ENCODE peak calls at places on chromosomes 11 and 22, in four cellular contexts. U is adrenal gland, K is stomach, N is right lobe of liver. O is an unnamed sample.

GRCh38 chr11:26963764-26964163 is 30.1 kb upstream of the FIBIN start:
- DNase-seq in K (no peak), U (no peak), N (no peak), O (no peak)

GRCh38 chr11:32888805-32889204 is 3.8 kb upstream of the QSER1 start:
- DNase-seq in U (no peak), K (no peak), N (no peak), O (no peak)

GRCh38 chr22:38964989-38965388 is 7.6 kb downstream of the APOBEC3A start:
- DNase-seq in N (no peak), U (no peak), K (no peak), O (no peak)

GRCh38 chr11:66625041-66625751 is 8.8 kb downstream of the RBM14 start:
- DNase-seq in U (no peak), N (no peak), K (no peak), O (no peak)

GRCh38 chr22:28791841-28792490 is 8.4 kb downstream of the XBP1 start:
- DNase-seq in K (no peak), N (no peak), U (no peak), O (no peak)

GRCh38 chr11:17921620-17922473 is 91.0 kb downstream of the SERGEF start:
- DNase-seq in U (peak; percentile 43), K (no peak), N (no peak), O (peak; percentile 72)

GRCh38 chr11:8533332-8533731 is 60.7 kb downstream of the STK33 start:
- DNase-seq in U (no peak), K (no peak), N (no peak), O (no peak)

GRCh38 chr22:27331526-27332281 is 469.9 kb downstream of the MN1 start:
- DNase-seq in K (peak; percentile 34), U (peak; percentile 51), N (peak; percentile 48), O (no peak)

GRCh38 chr11:118002010-118002540 is 15.9 kb downstream of the IL10RA start:
- DNase-seq in N (peak; percentile 39), K (no peak), U (no peak), O (no peak)

GRCh38 chr11:96393753-96394348 is 4.0 kb downstream of the JRKL start:
- DNase-seq in N (no peak), K (no peak), U (no peak), O (no peak)

GRCh38 chr11:45336136-45336535 is 50.0 kb upstream of the SYT13 start:
- DNase-seq in U (no peak), K (no peak), N (no peak), O (no peak)

GRCh38 chr22:29306830-29307657 is 594 bp downstream of the GAS2L1 start:
- DNase-seq in N (peak; percentile 87), K (peak; percentile 83), U (peak; percentile 87), O (peak; percentile 70)

GRCh38 chr11:111720801-111721494 is 45.2 kb downstream of the PPP2R1B start:
- DNase-seq in N (peak; percentile 86), U (no peak), K (no peak), O (no peak)

GRCh38 chr11:80822248-80822647 is 1381.4 kb upstream of the TENM4 start:
- DNase-seq in K (no peak), N (no peak), U (no peak), O (no peak)

GRCh38 chr11:67368621-67369020 is 4.8 kb downstream of the CLCF1 start:
- DNase-seq in K (no peak), N (no peak), U (no peak), O (no peak)

GRCh38 chr11:83544871-83545270 is 258.7 kb upstream of the CCDC90B start:
- DNase-seq in U (no peak), K (no peak), N (no peak), O (no peak)

GRCh38 chr22:43840431-43840830 is 21.9 kb downstream of the SULT4A1 start:
- DNase-seq in U (no peak), K (no peak), N (no peak), O (peak; percentile 1)

GRCh38 chr11:13942908-13943505 is 19.5 kb upstream of the SPON1 start:
- DNase-seq in K (no peak), N (no peak), U (no peak), O (no peak)

GRCh38 chr22:19732403-19733113 is 9.2 kb downstream of the GP1BB start:
- DNase-seq in N (no peak), U (no peak), K (no peak), O (no peak)

GRCh38 chr11:27795955-27796861 is 96.0 kb upstream of the BDNF start:
- DNase-seq in N (no peak), U (no peak), K (peak; percentile 26), O (no peak)

GRCh38 chr11:3660960-3661359 is 10.2 kb downstream of the CHRNA10 start:
- DNase-seq in U (no peak), K (no peak), N (no peak), O (no peak)

GRCh38 chr22:46053563-46054090 is 76.7 kb upstream of the WNT7B start:
- DNase-seq in U (peak; percentile 85), N (peak; percentile 90), K (peak; percentile 84), O (peak; percentile 80)
- TF ChIP-seq POLR2A in U (no peak), N (no peak), K (no peak), O (peak; percentile 29)

GRCh38 chr11:97516688-97517087 is 1126.9 kb downstream of the JRKL start:
- DNase-seq in K (no peak), N (no peak), U (no peak), O (no peak)
- TF ChIP-seq CTCF in K (no peak), N (no peak), U (no peak), O (no peak)

DNA sequence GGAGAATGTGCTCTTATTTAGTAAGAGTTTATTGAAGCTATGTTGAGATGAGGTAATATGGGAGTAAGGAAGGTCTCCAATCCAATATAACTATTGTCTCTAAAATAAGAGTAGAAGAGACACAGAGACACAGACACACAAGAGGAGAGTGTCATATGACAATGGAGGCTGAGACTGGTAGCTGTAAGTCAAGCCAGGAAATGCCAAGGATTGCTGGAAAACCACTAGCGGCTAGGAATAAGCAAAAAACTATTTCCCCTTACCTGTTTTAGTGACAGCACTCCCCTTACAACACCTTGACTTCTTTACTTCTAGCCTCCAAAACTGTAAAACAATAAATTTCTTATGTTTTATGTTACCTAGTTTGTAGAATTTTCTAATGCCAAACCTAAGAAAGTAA is 1652.8 kb downstream of the LRRC4C start:
- DNase-seq in U (no peak), K (no peak), N (no peak), O (no peak)
- H3K27ac ChIP-seq in U (no peak overlapping the region), K (no peak overlapping the region), N (no peak overlapping the region), O (no peak overlapping the region)

DNA sequence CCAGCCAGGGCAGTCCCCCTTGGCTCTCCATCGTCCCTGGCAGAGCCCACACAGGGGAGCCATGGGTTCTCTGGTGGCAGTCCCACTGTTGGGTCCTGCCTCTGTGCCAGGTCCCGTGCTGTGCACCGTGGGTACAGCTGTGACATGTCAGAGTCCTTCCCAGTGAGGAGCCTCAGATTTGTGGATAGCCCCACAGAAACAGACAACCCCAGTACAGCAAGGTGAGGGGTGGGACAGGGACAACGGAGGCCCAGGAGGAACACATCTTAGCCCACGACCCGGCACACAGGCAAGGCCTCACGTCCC is 12.9 kb downstream of the POLR3H start:
- DNase-seq in N (no peak), K (no peak), U (no peak), O (no peak)
- TF ChIP-seq POLR2A in N (no peak), K (no peak), U (no peak), O (no peak)

GRCh38 chr22:44907765-44908737 is 101.8 kb downstream of the PHF21B start:
- DNase-seq in U (no peak), K (no peak), N (no peak), O (no peak)
- TF ChIP-seq CTCF in U (no peak), K (no peak), N (no peak), O (no peak)

DNA sequence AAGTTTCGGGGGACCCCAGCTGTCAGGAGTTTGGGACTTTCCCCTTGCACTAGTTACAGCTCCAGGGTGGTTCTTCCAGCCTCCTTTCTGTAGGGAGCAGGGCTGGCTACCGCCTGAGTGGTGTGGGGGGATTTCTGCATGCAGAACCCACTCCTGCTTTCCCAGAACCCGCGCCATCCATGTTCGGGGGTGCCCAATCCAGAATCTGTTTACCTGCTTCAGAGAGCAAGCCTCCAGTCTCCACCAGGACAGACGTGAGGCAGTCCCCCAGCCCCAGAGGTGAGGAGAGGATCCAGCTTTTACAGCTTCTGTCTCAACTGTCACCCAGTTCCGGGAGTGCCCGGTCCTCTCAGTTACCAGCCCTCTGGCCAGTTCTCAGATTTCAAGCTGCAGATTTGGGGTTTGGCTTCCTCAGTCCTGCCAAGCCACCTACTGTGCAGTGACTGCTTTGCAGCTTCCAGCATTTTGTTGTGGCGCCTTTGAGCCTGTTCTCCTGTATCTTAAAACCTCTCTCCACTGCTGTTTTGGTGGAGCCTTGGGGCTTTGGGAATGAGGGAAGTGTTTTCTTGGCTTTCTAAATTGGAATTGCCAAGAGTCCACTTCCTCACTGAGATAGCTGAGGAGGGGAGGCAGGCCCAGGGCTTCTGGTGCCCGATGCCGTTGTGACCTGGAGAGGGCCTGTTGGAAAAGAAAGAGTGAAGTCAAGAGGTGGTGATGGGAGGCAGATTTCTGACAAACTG is 513.2 kb downstream of the TBC1D22A start:
- DNase-seq in N (no peak), K (no peak), U (no peak), O (no peak)
- H3K27ac ChIP-seq in N (no peak overlapping the region), K (no peak overlapping the region), U (no peak overlapping the region), O (no peak overlapping the region)